ENCODE peak calls at places on chromosome 14, in nine cellular contexts. B is foreskin fibroblast; Z is amniotic stem cell; W is stimulated activated CD4-positive, alpha-beta T cell treated with anti-CD3 and anti-CD28 coated beads, Interleukin-15, amount 100 ng/mL, for 1 hour; L is dorsolateral prefrontal cortex; R is T47D; Q is RWPE1; G is effector memory CD8-positive, alpha-beta T cell; O is NCI-H1105. V is an unnamed sample.

GRCh38 chr14:52069617-52070431 is 965 bp upstream of the NID2 start:
- DNase-seq in B (peak; percentile 56), Z (no peak), W (no peak), G (no peak), O (no peak), Q (no peak), L (no peak), R (no peak), V (peak; percentile 45)

GRCh38 chr14:91325211-91325610 is 80.7 kb upstream of the GPR68 start:
- DNase-seq in Z (no peak), G (peak; percentile 35), B (no peak), L (no peak), Q (no peak), W (no peak), O (no peak), R (no peak), V (peak; percentile 32)

GRCh38 chr14:56810850-56811595 is 744 bp upstream of the OTX2 start:
- DNase-seq in R (no peak), O (no peak), Q (no peak), G (no peak), B (no peak), L (no peak), W (no peak), Z (no peak), V (no peak)

GRCh38 chr14:101147848-101148247 is 244.3 kb upstream of the RTL1 start:
- DNase-seq in Z (no peak), G (no peak), Q (no peak), W (no peak), R (no peak), B (no peak), L (no peak), O (no peak), V (no peak)

GRCh38 chr14:23094666-23095195 is at the start of gene ACIN1:
- DNase-seq in G (no peak), O (no peak), Q (peak; percentile 84), R (peak; percentile 26), L (peak; percentile 73), B (peak; percentile 81), W (peak; percentile 53), Z (no peak), V (peak; percentile 83)

GRCh38 chr14:89902876-89903275 is 51.7 kb downstream of the EFCAB11 start:
- DNase-seq in Q (no peak), Z (no peak), R (no peak), O (peak; percentile 26), B (no peak), W (no peak), G (no peak), L (no peak), V (no peak)

GRCh38 chr14:99737451-99737951 is 53.4 kb downstream of the CYP46A1 start:
- DNase-seq in B (no peak), R (peak; percentile 64), L (peak; percentile 59), W (no peak), G (no peak), Q (peak; percentile 44), O (no peak), Z (no peak), V (no peak)

GRCh38 chr14:101199028-101199770 is 295.7 kb upstream of the RTL1 start:
- DNase-seq in L (no peak), W (no peak), R (no peak), O (no peak), B (no peak), Q (no peak), G (no peak), Z (no peak), V (no peak)

GRCh38 chr14:26199599-26200370 is 398.0 kb downstream of the NOVA1 start:
- DNase-seq in R (no peak), Q (no peak), L (no peak), O (no peak), G (no peak), Z (no peak), W (no peak), B (no peak), V (no peak)

GRCh38 chr14:47332099-47332498 is 343.3 kb downstream of the MDGA2 start:
- DNase-seq in O (no peak), R (no peak), L (no peak), Q (no peak), Z (no peak), W (no peak), B (no peak), G (no peak), V (no peak)

GRCh38 chr14:68512088-68512487 is 280.8 kb downstream of the ZFP36L1 start:
- DNase-seq in G (no peak), R (no peak), B (no peak), Z (no peak), W (no peak), Q (no peak), L (no peak), O (no peak), V (no peak)

GRCh38 chr14:71472281-71472960 is 459.8 kb upstream of the RGS6 start:
- DNase-seq in Z (no peak), G (no peak), Q (no peak), O (no peak), W (no peak), L (no peak), B (no peak), R (no peak), V (no peak)

GRCh38 chr14:93027810-93028723 is 87.7 kb downstream of the ITPK1 start:
- DNase-seq in Z (no peak), Q (no peak), B (no peak), R (no peak), O (no peak), G (no peak), W (no peak), L (no peak), V (no peak)

GRCh38 chr14:97523936-97524335 is 726.8 kb downstream of the VRK1 start:
- DNase-seq in L (no peak), W (no peak), R (no peak), B (no peak), Q (peak; percentile 75), O (no peak), Z (no peak), G (no peak), V (no peak)

GRCh38 chr14:69673099-69673498 is 61.7 kb downstream of the SUSD6 start:
- DNase-seq in Q (no peak), R (no peak), B (no peak), Z (no peak), G (no peak), O (no peak), L (no peak), W (no peak), V (no peak)

GRCh38 chr14:70416717-70417349 is at the start of gene SYNJ2BP:
- DNase-seq in Q (peak; percentile 92), W (peak; percentile 25), B (peak; percentile 61), L (peak; percentile 81), O (peak; percentile 80), G (peak; percentile 14), Z (peak; percentile 34), R (peak; percentile 85), V (peak; percentile 74)

GRCh38 chr14:25010471-25010870 is 39.5 kb downstream of the STXBP6 start:
- DNase-seq in R (no peak), O (no peak), W (no peak), Z (no peak), G (no peak), L (no peak), Q (no peak), B (no peak), V (no peak)

GRCh38 chr14:61466249-61466904 is 145.0 kb downstream of the PRKCH start:
- DNase-seq in O (no peak), R (no peak), B (peak; percentile 99), G (no peak), W (no peak), L (no peak), Q (peak; percentile 87), Z (peak; percentile 77), V (no peak)

GRCh38 chr14:86654558-86655184 is 1124.7 kb downstream of the FLRT2 start:
- DNase-seq in L (no peak), W (no peak), Z (no peak), Q (peak; percentile 24), G (peak; percentile 45), B (no peak), O (no peak), R (peak; percentile 31), V (peak; percentile 69)

GRCh38 chr14:104171029-104171697 is 32.8 kb downstream of the KIF26A start:
- DNase-seq in O (no peak), Q (peak; percentile 74), W (no peak), L (no peak), Z (no peak), R (no peak), G (no peak), B (no peak), V (no peak)

GRCh38 chr14:34766611-34767010 is 52.2 kb upstream of the CFL2 start:
- DNase-seq in L (no peak), W (no peak), Z (no peak), Q (no peak), B (no peak), R (no peak), G (no peak), O (no peak), V (no peak)

GRCh38 chr14:24327303-24327702 is 7.6 kb downstream of the ADCY4 start:
- DNase-seq in W (no peak), Q (no peak), B (no peak), R (no peak), G (no peak), L (no peak), Z (no peak), O (no peak), V (no peak)

GRCh38 chr14:52553002-52553670 is 500 bp downstream of the GPR137C start:
- DNase-seq in O (peak; percentile 42), R (peak; percentile 42), B (no peak), Q (peak; percentile 22), W (peak; percentile 3), L (no peak), Z (no peak), G (peak; percentile 39), V (peak; percentile 65)

GRCh38 chr14:66359500-66359899 is 126.7 kb upstream of the CCDC196 start:
- DNase-seq in G (peak; percentile 14), R (peak; percentile 45), Q (peak; percentile 46), L (no peak), W (no peak), O (peak; percentile 62), B (peak; percentile 12), Z (no peak), V (peak; percentile 23)

GRCh38 chr14:76277586-76278130 is 98.3 kb upstream of the ESRRB start:
- DNase-seq in O (no peak), Z (no peak), B (no peak), Q (no peak), L (no peak), G (no peak), R (no peak), W (no peak), V (no peak)

GRCh38 chr14:104302794-104303405 is 164.5 kb downstream of the KIF26A start:
- DNase-seq in L (no peak), O (no peak), Q (no peak), R (no peak), W (no peak), Z (no peak), B (no peak), G (no peak), V (no peak)

GRCh38 chr14:90382491-90383125 is 14.2 kb upstream of the CALM1 start:
- DNase-seq in G (peak; percentile 39), Q (peak; percentile 30), W (peak; percentile 50), Z (peak; percentile 61), R (peak; percentile 29), O (peak; percentile 67), B (peak; percentile 65), L (peak; percentile 83), V (peak; percentile 87)

GRCh38 chr14:37047996-37048395 is 124.4 kb downstream of the SLC25A21 start:
- DNase-seq in W (no peak), O (no peak), B (no peak), L (no peak), Z (no peak), G (no peak), R (no peak), Q (no peak), V (no peak)

GRCh38 chr14:32941668-32942065 is 3.0 kb downstream of the NPAS3 start:
- DNase-seq in G (no peak), Z (no peak), O (no peak), Q (no peak), W (no peak), R (no peak), L (no peak), B (no peak), V (no peak)

GRCh38 chr14:103679351-103679750 is 35.9 kb downstream of the XRCC3 start:
- DNase-seq in O (no peak), B (no peak), Z (no peak), W (no peak), L (no peak), G (no peak), R (peak; percentile 46), Q (no peak), V (peak; percentile 74)

GRCh38 chr14:102922490-102923200 is at the start of gene AMN:
- DNase-seq in B (no peak), Z (no peak), O (no peak), G (no peak), R (no peak), W (no peak), L (no peak), Q (no peak), V (peak; percentile 44)